ENCODE peak calls at places on chromosomes 7 and 10, in nine cellular contexts. One of them, this sample, is unnamed.
A peak's percentile ranks its signal among the peaks of the same experiment; 100 is the strongest.

GRCh38 chr7:101237206-101238067 is at the start of gene CLDN15:
- DNase-seq in sigmoid colon: peak; percentile 92
- DNase-seq in tibial artery: peak; percentile 86
- DNase-seq in brain microvascular endothelial cell: peak; percentile 38
- DNase-seq in neural progenitor cell: no peak
- DNase-seq in cardiac muscle cell: peak; percentile 87
- DNase-seq in ascending aorta: peak; percentile 25
- DNase-seq in psoas muscle: peak; percentile 89
- DNase-seq in lower lobe of right lung: no peak
- DNase-seq in this sample: peak; percentile 65

GRCh38 chr10:7345717-7346116 is 65.1 kb downstream of the SFMBT2 start:
- DNase-seq in lower lobe of right lung: no peak
- DNase-seq in ascending aorta: no peak
- DNase-seq in neural progenitor cell: no peak
- DNase-seq in sigmoid colon: no peak
- DNase-seq in cardiac muscle cell: no peak
- DNase-seq in psoas muscle: no peak
- DNase-seq in tibial artery: no peak
- DNase-seq in brain microvascular endothelial cell: no peak
- DNase-seq in this sample: no peak

GRCh38 chr7:68246189-68246633 is 1249.6 kb downstream of the TYW1 start:
- DNase-seq in cardiac muscle cell: no peak
- DNase-seq in lower lobe of right lung: no peak
- DNase-seq in tibial artery: no peak
- DNase-seq in psoas muscle: no peak
- DNase-seq in sigmoid colon: no peak
- DNase-seq in neural progenitor cell: peak; percentile 34
- DNase-seq in ascending aorta: no peak
- DNase-seq in brain microvascular endothelial cell: no peak
- DNase-seq in this sample: no peak

GRCh38 chr7:130356121-130356759 is 11.6 kb downstream of the CPA5 start:
- DNase-seq in lower lobe of right lung: no peak
- DNase-seq in sigmoid colon: peak; percentile 90
- DNase-seq in psoas muscle: peak; percentile 77
- DNase-seq in cardiac muscle cell: peak; percentile 98
- DNase-seq in neural progenitor cell: peak; percentile 79
- DNase-seq in ascending aorta: no peak
- DNase-seq in tibial artery: no peak
- DNase-seq in brain microvascular endothelial cell: peak; percentile 94
- DNase-seq in this sample: no peak

GRCh38 chr10:128721851-128722250 is 595.6 kb upstream of the MKI67 start:
- DNase-seq in tibial artery: no peak
- DNase-seq in sigmoid colon: no peak
- DNase-seq in brain microvascular endothelial cell: no peak
- DNase-seq in lower lobe of right lung: no peak
- DNase-seq in neural progenitor cell: no peak
- DNase-seq in cardiac muscle cell: no peak
- DNase-seq in ascending aorta: no peak
- DNase-seq in psoas muscle: no peak
- DNase-seq in this sample: no peak

GRCh38 chr7:130960208-130960988 is 226.4 kb upstream of the KLF14 start:
- DNase-seq in psoas muscle: no peak
- DNase-seq in neural progenitor cell: no peak
- DNase-seq in tibial artery: no peak
- DNase-seq in sigmoid colon: no peak
- DNase-seq in lower lobe of right lung: no peak
- DNase-seq in ascending aorta: no peak
- DNase-seq in cardiac muscle cell: peak; percentile 98
- DNase-seq in brain microvascular endothelial cell: peak; percentile 97
- DNase-seq in this sample: no peak

GRCh38 chr7:73892003-73892975 is 31.3 kb downstream of the TMEM270 start:
- DNase-seq in tibial artery: peak; percentile 89
- DNase-seq in lower lobe of right lung: no peak
- DNase-seq in sigmoid colon: no peak
- DNase-seq in psoas muscle: peak; percentile 61
- DNase-seq in neural progenitor cell: no peak
- DNase-seq in ascending aorta: no peak
- DNase-seq in cardiac muscle cell: peak; percentile 79
- DNase-seq in brain microvascular endothelial cell: peak; percentile 50
- DNase-seq in this sample: no peak

GRCh38 chr10:130108934-130109604 is 1.6 kb downstream of the C10orf143 start:
- DNase-seq in lower lobe of right lung: no peak
- DNase-seq in psoas muscle: no peak
- DNase-seq in cardiac muscle cell: no peak
- DNase-seq in ascending aorta: no peak
- DNase-seq in sigmoid colon: no peak
- DNase-seq in tibial artery: no peak
- DNase-seq in brain microvascular endothelial cell: no peak
- DNase-seq in neural progenitor cell: no peak
- DNase-seq in this sample: no peak

GRCh38 chr7:18558503-18558902 is 63.0 kb downstream of the HDAC9 start:
- DNase-seq in ascending aorta: no peak
- DNase-seq in cardiac muscle cell: no peak
- DNase-seq in psoas muscle: no peak
- DNase-seq in sigmoid colon: no peak
- DNase-seq in lower lobe of right lung: no peak
- DNase-seq in brain microvascular endothelial cell: no peak
- DNase-seq in tibial artery: no peak
- DNase-seq in neural progenitor cell: no peak
- DNase-seq in this sample: no peak

GRCh38 chr7:14639801-14640200 is 262.8 kb downstream of the DGKB start:
- DNase-seq in sigmoid colon: no peak
- DNase-seq in neural progenitor cell: no peak
- DNase-seq in cardiac muscle cell: no peak
- DNase-seq in tibial artery: no peak
- DNase-seq in psoas muscle: no peak
- DNase-seq in lower lobe of right lung: no peak
- DNase-seq in brain microvascular endothelial cell: no peak
- DNase-seq in ascending aorta: no peak
- DNase-seq in this sample: no peak

GRCh38 chr7:17523813-17524741 is 225.6 kb downstream of the AHR start:
- DNase-seq in lower lobe of right lung: peak; percentile 74
- DNase-seq in cardiac muscle cell: peak; percentile 92
- DNase-seq in sigmoid colon: no peak
- DNase-seq in ascending aorta: no peak
- DNase-seq in brain microvascular endothelial cell: peak; percentile 68
- DNase-seq in neural progenitor cell: no peak
- DNase-seq in psoas muscle: peak; percentile 9
- DNase-seq in tibial artery: no peak
- DNase-seq in this sample: no peak

GRCh38 chr7:50661345-50662058 is 96.3 kb upstream of the DDC start:
- DNase-seq in cardiac muscle cell: no peak
- DNase-seq in lower lobe of right lung: no peak
- DNase-seq in psoas muscle: no peak
- DNase-seq in ascending aorta: no peak
- DNase-seq in sigmoid colon: no peak
- DNase-seq in brain microvascular endothelial cell: no peak
- DNase-seq in neural progenitor cell: no peak
- DNase-seq in tibial artery: no peak
- DNase-seq in this sample: no peak

GRCh38 chr10:95820363-95820762 is 64.4 kb downstream of the ENTPD1 start:
- DNase-seq in ascending aorta: no peak
- DNase-seq in brain microvascular endothelial cell: no peak
- DNase-seq in tibial artery: no peak
- DNase-seq in neural progenitor cell: no peak
- DNase-seq in sigmoid colon: no peak
- DNase-seq in lower lobe of right lung: no peak
- DNase-seq in psoas muscle: no peak
- DNase-seq in cardiac muscle cell: no peak
- DNase-seq in this sample: no peak

GRCh38 chr10:131732631-131733127 is 168.1 kb upstream of the PPP2R2D start:
- DNase-seq in neural progenitor cell: no peak
- DNase-seq in brain microvascular endothelial cell: no peak
- DNase-seq in sigmoid colon: no peak
- DNase-seq in ascending aorta: no peak
- DNase-seq in psoas muscle: no peak
- DNase-seq in tibial artery: no peak
- DNase-seq in lower lobe of right lung: no peak
- DNase-seq in cardiac muscle cell: no peak
- DNase-seq in this sample: no peak

GRCh38 chr10:36023939-36024338 is 381.8 kb upstream of the FZD8 start:
- DNase-seq in brain microvascular endothelial cell: peak; percentile 88
- DNase-seq in sigmoid colon: no peak
- DNase-seq in lower lobe of right lung: no peak
- DNase-seq in tibial artery: no peak
- DNase-seq in psoas muscle: no peak
- DNase-seq in cardiac muscle cell: peak; percentile 56
- DNase-seq in neural progenitor cell: peak; percentile 9
- DNase-seq in ascending aorta: peak; percentile 12
- DNase-seq in this sample: no peak

GRCh38 chr10:36026081-36026480 is 384.0 kb upstream of the FZD8 start:
- DNase-seq in lower lobe of right lung: no peak
- DNase-seq in sigmoid colon: no peak
- DNase-seq in psoas muscle: no peak
- DNase-seq in cardiac muscle cell: no peak
- DNase-seq in brain microvascular endothelial cell: no peak
- DNase-seq in tibial artery: no peak
- DNase-seq in neural progenitor cell: no peak
- DNase-seq in ascending aorta: no peak
- DNase-seq in this sample: no peak

GRCh38 chr10:36021096-36021495 is 379.0 kb upstream of the FZD8 start:
- DNase-seq in lower lobe of right lung: no peak
- DNase-seq in brain microvascular endothelial cell: no peak
- DNase-seq in sigmoid colon: no peak
- DNase-seq in tibial artery: no peak
- DNase-seq in neural progenitor cell: no peak
- DNase-seq in cardiac muscle cell: no peak
- DNase-seq in psoas muscle: no peak
- DNase-seq in ascending aorta: no peak
- DNase-seq in this sample: no peak

GRCh38 chr10:36030516-36030915 is 388.4 kb upstream of the FZD8 start:
- DNase-seq in tibial artery: no peak
- DNase-seq in sigmoid colon: no peak
- DNase-seq in psoas muscle: no peak
- DNase-seq in neural progenitor cell: no peak
- DNase-seq in lower lobe of right lung: no peak
- DNase-seq in cardiac muscle cell: no peak
- DNase-seq in ascending aorta: no peak
- DNase-seq in brain microvascular endothelial cell: no peak
- DNase-seq in this sample: no peak

GRCh38 chr10:36026656-36027390 is 384.7 kb upstream of the FZD8 start:
- DNase-seq in brain microvascular endothelial cell: no peak
- DNase-seq in lower lobe of right lung: no peak
- DNase-seq in psoas muscle: no peak
- DNase-seq in sigmoid colon: no peak
- DNase-seq in neural progenitor cell: no peak
- DNase-seq in ascending aorta: no peak
- DNase-seq in cardiac muscle cell: no peak
- DNase-seq in tibial artery: no peak
- DNase-seq in this sample: no peak
- TF ChIP-seq CTCF in brain microvascular endothelial cell: no peak
- TF ChIP-seq CTCF in lower lobe of right lung: no peak
- TF ChIP-seq CTCF in psoas muscle: no peak
- TF ChIP-seq CTCF in sigmoid colon: no peak
- TF ChIP-seq CTCF in neural progenitor cell: no peak
- TF ChIP-seq CTCF in ascending aorta: no peak
- TF ChIP-seq CTCF in cardiac muscle cell: no peak
- TF ChIP-seq CTCF in tibial artery: no peak
- TF ChIP-seq CTCF in this sample: no peak

GRCh38 chr7:115631782-115632181 is 398.8 kb downstream of the TFEC start:
- DNase-seq in lower lobe of right lung: no peak
- DNase-seq in psoas muscle: no peak
- DNase-seq in brain microvascular endothelial cell: no peak
- DNase-seq in tibial artery: no peak
- DNase-seq in neural progenitor cell: no peak
- DNase-seq in cardiac muscle cell: peak; percentile 27
- DNase-seq in sigmoid colon: no peak
- DNase-seq in ascending aorta: no peak
- DNase-seq in this sample: no peak
- TF ChIP-seq CTCF in lower lobe of right lung: no peak
- TF ChIP-seq CTCF in psoas muscle: no peak
- TF ChIP-seq CTCF in brain microvascular endothelial cell: peak; percentile 21
- TF ChIP-seq CTCF in tibial artery: no peak
- TF ChIP-seq CTCF in neural progenitor cell: no peak
- TF ChIP-seq CTCF in cardiac muscle cell: no peak
- TF ChIP-seq CTCF in sigmoid colon: no peak
- TF ChIP-seq CTCF in ascending aorta: no peak
- TF ChIP-seq CTCF in this sample: no peak

GRCh38 chr7:104096683-104097082 is 107.2 kb upstream of the RELN start:
- DNase-seq in neural progenitor cell: peak; percentile 9
- DNase-seq in lower lobe of right lung: no peak
- DNase-seq in ascending aorta: no peak
- DNase-seq in cardiac muscle cell: peak; percentile 5
- DNase-seq in tibial artery: no peak
- DNase-seq in brain microvascular endothelial cell: peak; percentile 15
- DNase-seq in psoas muscle: no peak
- DNase-seq in sigmoid colon: no peak
- DNase-seq in this sample: no peak
- TF ChIP-seq CTCF in neural progenitor cell: no peak
- TF ChIP-seq CTCF in lower lobe of right lung: no peak
- TF ChIP-seq CTCF in ascending aorta: no peak
- TF ChIP-seq CTCF in cardiac muscle cell: peak; percentile 11
- TF ChIP-seq CTCF in tibial artery: no peak
- TF ChIP-seq CTCF in brain microvascular endothelial cell: peak; percentile 48
- TF ChIP-seq CTCF in psoas muscle: no peak
- TF ChIP-seq CTCF in sigmoid colon: no peak
- TF ChIP-seq CTCF in this sample: no peak

GRCh38 chr10:22280078-22280477 is 36.1 kb upstream of the COMMD3 start:
- DNase-seq in neural progenitor cell: no peak
- DNase-seq in ascending aorta: no peak
- DNase-seq in brain microvascular endothelial cell: no peak
- DNase-seq in lower lobe of right lung: no peak
- DNase-seq in psoas muscle: no peak
- DNase-seq in tibial artery: no peak
- DNase-seq in cardiac muscle cell: no peak
- DNase-seq in sigmoid colon: no peak
- DNase-seq in this sample: no peak

GRCh38 chr10:22278441-22278782 is 37.8 kb upstream of the COMMD3 start:
- DNase-seq in lower lobe of right lung: no peak
- DNase-seq in brain microvascular endothelial cell: no peak
- DNase-seq in ascending aorta: no peak
- DNase-seq in cardiac muscle cell: no peak
- DNase-seq in neural progenitor cell: no peak
- DNase-seq in psoas muscle: no peak
- DNase-seq in tibial artery: no peak
- DNase-seq in sigmoid colon: no peak
- DNase-seq in this sample: no peak
- TF ChIP-seq CTCF in lower lobe of right lung: no peak
- TF ChIP-seq CTCF in brain microvascular endothelial cell: no peak
- TF ChIP-seq CTCF in ascending aorta: no peak
- TF ChIP-seq CTCF in cardiac muscle cell: no peak
- TF ChIP-seq CTCF in neural progenitor cell: no peak
- TF ChIP-seq CTCF in psoas muscle: no peak
- TF ChIP-seq CTCF in tibial artery: no peak
- TF ChIP-seq CTCF in sigmoid colon: no peak
- TF ChIP-seq CTCF in this sample: no peak

This sample was measured in omental fat pad.